ENCODE peak calls at places on chromosomes 4 and X, in nine cellular contexts. Z is AG09309; K is stimulated activated effector memory CD8-positive, alpha-beta T cell treated with anti-CD3 and anti-CD28 coated beads, Interleukin-12 subunit alpha, Interleukin-12 subunit beta, amount 100 ng/mL, for 72 hours; M is neural progenitor cell; H is AG10803; G is NCI-H1417 treated with DMSO at 0.1 percent for 48 hours; P is COR-L47; L is stimulated activated CD4-positive, alpha-beta T cell treated with anti-CD3 and anti-CD28 coated beads, Interleukin-2, amount 100 ng/mL, for 4 hours; V is activated CD4-positive, alpha-beta T cell treated with anti-CD3 and anti-CD28 coated beads, Interleukin-2, amount 50 U/mL, for 4 hours. T is an unnamed sample.
A peak's percentile ranks its signal among the peaks of the same experiment; 100 is the strongest.

GRCh38 chrX:22135994-22136684 is 104.0 kb downstream of the PHEX start:
- DNase-seq in Z (peak; percentile 17), K (peak; percentile 1), M (peak; percentile 67), H (peak; percentile 67), G (no peak), P (peak; percentile 32), L (no peak), V (no peak), T (no peak)

GRCh38 chr4:6435010-6435409 is 37.4 kb downstream of the PPP2R2C start:
- DNase-seq in Z (no peak), K (no peak), M (no peak), H (no peak), G (no peak), P (no peak), L (no peak), V (no peak), T (no peak)

GRCh38 chrX:37752941-37753340 is 26.9 kb upstream of the CYBB start:
- DNase-seq in Z (no peak), K (no peak), M (no peak), H (no peak), G (no peak), P (no peak), L (no peak), V (no peak), T (no peak)

GRCh38 chr4:139902328-139903217 is 237.0 kb downstream of the MGST2 start:
- DNase-seq in Z (no peak), K (no peak), M (no peak), H (peak; percentile 43), G (no peak), P (no peak), L (no peak), V (no peak), T (no peak)

GRCh38 chr4:24560770-24561415 is 23.5 kb downstream of the DHX15 start:
- DNase-seq in Z (no peak), K (no peak), M (no peak), H (peak; percentile 48), G (no peak), P (no peak), L (no peak), V (no peak), T (no peak)

GRCh38 chrX:72620550-72621145 is 48.0 kb upstream of the HDAC8 start:
- DNase-seq in Z (peak; percentile 23), K (peak; percentile 4), M (no peak), H (peak; percentile 58), G (no peak), P (no peak), L (no peak), V (peak; percentile 2), T (peak; percentile 44)

GRCh38 chr4:102825261-102826071 is 1.9 kb downstream of the UBE2D3 start:
- DNase-seq in Z (no peak), K (no peak), M (peak; percentile 25), H (peak; percentile 78), G (no peak), P (peak; percentile 26), L (peak; percentile 22), V (peak; percentile 9), T (peak; percentile 15)

GRCh38 chrX:22300130-22300529 is 27.4 kb downstream of the CBLL2 start:
- DNase-seq in Z (peak; percentile 56), K (no peak), M (no peak), H (peak; percentile 74), G (peak; percentile 91), P (peak; percentile 41), L (no peak), V (no peak), T (no peak)

GRCh38 chr4:8201341-8201781 is 2.3 kb downstream of the SH3TC1 start:
- DNase-seq in Z (no peak), K (no peak), M (no peak), H (no peak), G (no peak), P (no peak), L (peak; percentile 29), V (peak; percentile 50), T (no peak)